ENCODE peak calls at places on chromosomes 4 and X, in seven cellular contexts. K is lung; L is CD8-positive, alpha-beta memory T cell; X is small intestine; M is neuronal stem cell; O is OCI-LY7; G is upper lobe of left lung. C is an unnamed sample. For H3K4me1, the result is how much of the 10 kb centered on the place peaks cover.

GRCh38 chr4:47525154-47525819 is 40.2 kb downstream of the ATP10D start:
- DNase-seq in K (no peak), M (no peak), G (no peak), L (no peak), X (no peak), O (no peak), C (no peak)

GRCh38 chrX:13691845-13692334 is 3.0 kb downstream of the RAB9A start:
- DNase-seq in K (no peak), X (no peak), M (no peak), L (no peak), G (no peak), O (peak), C (no peak)

GRCh38 chr4:6498511-6499240 is 26.3 kb upstream of the PPP2R2C start:
- DNase-seq in M (no peak), G (no peak), X (no peak), O (no peak), L (no peak), K (peak), C (no peak)

GRCh38 chr4:83757121-83757621 is 221.3 kb downstream of the GPAT3 start:
- DNase-seq in K (no peak), G (no peak), L (no peak), M (no peak), O (no peak), X (no peak), C (no peak)

GRCh38 chr4:138405439-138405838 is 163.3 kb upstream of the SLC7A11 start:
- DNase-seq in X (peak), K (no peak), O (no peak), L (no peak), G (no peak), M (no peak), C (no peak)

GRCh38 chrX:103663921-103664320 is 22.6 kb downstream of the MORF4L2 start:
- DNase-seq in M (no peak), O (no peak), K (no peak), G (no peak), L (no peak), X (no peak), C (no peak)

GRCh38 chr4:5892321-5893012 is 419 bp downstream of the CRMP1 start:
- DNase-seq in M (no peak), L (no peak), X (no peak), G (peak), K (no peak), O (no peak), C (no peak)

GRCh38 chrX:69469975-69470374 is 34.2 kb upstream of the NALF2 start:
- DNase-seq in G (no peak), O (no peak), K (no peak), M (no peak), L (no peak), X (no peak), C (no peak)

GRCh38 chr4:100290585-100290984 is 100.3 kb upstream of the DDIT4L start:
- DNase-seq in M (no peak), G (no peak), L (no peak), K (no peak), X (no peak), O (no peak), C (no peak)

GRCh38 chr4:33715996-33716395 is 2528.3 kb downstream of the ARAP2 start:
- DNase-seq in G (no peak), L (no peak), O (no peak), K (no peak), M (no peak), X (no peak), C (no peak)

GRCh38 chr4:57040510-57040909 is 61.8 kb downstream of the POLR2B start:
- DNase-seq in M (no peak), X (no peak), G (no peak), K (no peak), L (no peak), O (no peak), C (no peak)

GRCh38 chr4:60589425-60589824 is 610.7 kb upstream of the ADGRL3 start:
- DNase-seq in L (no peak), X (no peak), G (no peak), M (no peak), O (no peak), K (no peak), C (no peak)

GRCh38 chr4:98430708-98431403 is 169.7 kb downstream of the RAP1GDS1 start:
- DNase-seq in L (no peak), K (no peak), G (no peak), M (no peak), O (no peak), X (no peak), C (no peak)

GRCh38 chrX:2584659-2585470 is 84.1 kb upstream of the DHRSX start:
- DNase-seq in X (no peak), G (no peak), L (no peak), O (no peak), M (no peak), K (no peak), C (no peak)

GRCh38 chrX:154750301-154751120 is at the start of gene GAB3:
- DNase-seq in M (no peak), L (no peak), K (no peak), O (no peak), G (peak), X (peak), C (peak)

GRCh38 chrX:154751669-154752271 is 893 bp upstream of the GAB3 start:
- DNase-seq in G (no peak), O (no peak), M (no peak), L (no peak), X (no peak), K (no peak), C (no peak)

GRCh38 chrX:154751121-154751668 is 318 bp upstream of the GAB3 start:
- DNase-seq in X (no peak), O (no peak), L (peak), K (no peak), M (no peak), G (no peak), C (no peak)

GRCh38 chrX:154748712-154749339 is 2.1 kb downstream of the GAB3 start:
- DNase-seq in O (peak), G (no peak), X (peak), M (peak), L (peak), K (no peak), C (no peak)

GRCh38 chrX:154749856-154750255 is 1.0 kb downstream of the GAB3 start:
- DNase-seq in L (no peak), O (no peak), X (no peak), M (no peak), G (no peak), K (no peak), C (no peak)
- H3K4me1 ChIP-seq in L (under half), O (under half), X (under half), M (under half), G (under half), K (under half), C (under half)

GRCh38 chr4:173259310-173259709 is 74.8 kb downstream of the HMGB2 start:
- DNase-seq in G (no peak), O (no peak), M (no peak), X (no peak), K (no peak), L (no peak), C (no peak)

GRCh38 chr4:173256825-173257224 is 77.3 kb downstream of the HMGB2 start:
- DNase-seq in X (no peak), K (no peak), L (no peak), M (no peak), G (no peak), O (no peak), C (no peak)

GRCh38 chr4:173258866-173259265 is 75.3 kb downstream of the HMGB2 start:
- DNase-seq in X (no peak), L (no peak), G (no peak), K (no peak), O (peak), M (no peak), C (no peak)

GRCh38 chr4:173261052-173261451 is 73.1 kb downstream of the HMGB2 start:
- DNase-seq in K (no peak), L (no peak), M (no peak), O (no peak), G (no peak), X (no peak), C (no peak)

DNA sequence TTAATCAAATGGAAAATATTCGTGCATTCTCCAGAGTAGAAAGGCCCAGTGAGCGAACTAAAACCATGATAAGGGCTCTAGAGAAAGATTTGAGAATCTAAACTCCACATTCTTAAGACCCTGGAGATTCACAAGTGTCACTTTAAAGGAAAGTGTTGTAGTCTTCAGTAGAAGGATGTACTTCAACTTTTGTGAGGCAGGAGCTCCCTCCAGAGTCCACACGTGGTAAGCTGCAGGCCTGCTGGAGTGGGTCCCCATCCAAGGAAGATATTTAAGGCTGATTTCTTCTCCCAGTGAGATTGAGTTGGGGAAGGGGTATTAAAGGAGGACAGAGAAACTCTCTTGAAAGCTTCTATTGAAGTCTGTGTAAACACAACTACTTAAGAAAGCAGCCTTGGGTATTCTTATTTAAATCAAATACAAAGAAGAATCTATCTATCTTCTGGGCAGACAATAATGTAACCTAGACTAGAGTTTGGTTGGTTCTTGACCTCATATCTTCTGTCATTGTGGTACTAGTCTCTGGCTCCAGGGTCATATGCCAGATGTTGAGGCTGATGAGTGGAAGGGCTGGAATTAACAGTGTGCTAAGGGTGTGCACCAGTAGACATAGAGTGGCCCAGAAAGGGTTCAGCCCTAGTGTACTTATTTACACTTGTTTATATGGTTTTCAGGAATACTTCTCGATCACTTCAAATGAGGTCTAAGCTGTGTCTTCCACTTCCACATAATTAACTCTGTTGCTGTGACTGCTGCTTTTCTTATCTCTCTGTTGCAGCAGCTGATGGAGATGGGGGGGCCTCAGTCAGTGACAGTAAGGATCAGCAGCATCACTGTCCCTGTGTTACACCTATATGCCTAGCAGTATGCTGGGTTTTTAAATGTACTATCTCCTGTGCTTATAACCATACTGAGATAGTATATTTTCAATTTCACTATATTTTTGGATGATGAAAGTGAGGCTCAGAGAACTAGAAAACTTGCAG is 76.1 kb downstream of the HMGB2 start:
- DNase-seq in X (peak), G (no peak), K (peak), L (peak), M (peak), O (peak), C (peak)
- H3K4me1 ChIP-seq in X (under half), G (under half), K (under half), L (under half), M (under half), O (under half), C (under half)

DNA sequence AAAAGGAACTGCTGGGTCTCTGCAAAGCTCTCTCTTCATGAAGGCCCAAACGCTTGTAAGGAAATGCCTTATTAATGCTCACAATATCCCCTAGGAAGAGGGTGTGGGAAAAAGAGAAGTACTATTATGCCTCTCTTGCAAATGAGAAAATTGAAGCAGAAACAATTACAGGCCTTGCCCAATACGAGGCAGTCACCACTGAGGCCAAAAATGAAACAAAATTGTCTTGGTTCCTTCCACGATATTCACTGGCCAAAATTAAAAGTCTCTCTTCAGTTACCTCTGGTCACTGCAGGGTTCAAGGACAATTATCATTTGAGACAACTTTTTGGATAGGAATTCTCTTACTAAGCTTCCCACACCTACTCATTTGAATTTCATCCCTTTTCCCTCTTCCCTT is 3.1 kb downstream of the SCARB2 start:
- DNase-seq in M (no peak), K (no peak), O (no peak), X (no peak), G (no peak), L (no peak), C (no peak)
- H3K4me1 ChIP-seq in M (under half), K (under half), O (under half), X (under half), G (half or more), L (under half), C (under half)

DNA sequence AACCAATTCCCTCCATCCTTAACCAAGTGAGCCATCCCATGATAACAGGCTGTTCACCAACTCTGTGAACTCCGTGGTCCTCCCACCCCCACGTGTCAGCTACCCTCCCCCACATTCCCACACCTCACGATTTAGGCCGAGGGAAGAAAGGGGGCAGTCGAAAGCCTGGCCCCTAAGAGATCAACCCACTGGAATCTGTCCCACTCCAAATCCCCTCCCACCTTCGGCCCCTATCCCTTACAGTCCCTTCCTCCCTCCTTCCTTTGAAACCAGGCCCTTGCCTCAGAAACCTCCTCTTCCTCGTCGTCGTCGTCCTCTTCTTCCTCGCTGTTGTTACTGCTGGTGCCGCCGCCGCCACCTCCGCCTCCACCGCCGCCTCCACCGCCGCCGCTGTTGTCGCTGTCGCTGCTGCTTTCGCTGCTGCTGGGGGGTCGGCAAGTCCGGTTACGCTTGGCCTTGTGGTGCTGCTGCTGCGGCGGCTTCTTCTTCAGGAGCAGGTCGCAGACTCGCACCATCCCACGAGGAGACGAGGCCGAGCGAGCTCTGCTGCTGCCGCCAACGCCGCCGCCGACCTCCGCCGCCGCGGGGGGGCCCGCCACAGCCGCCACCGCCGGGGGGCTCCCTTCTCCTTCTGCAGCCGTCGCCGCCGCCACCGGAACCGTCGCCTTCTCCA is 467 bp downstream of the ANKRD17 start:
- DNase-seq in M (peak), X (no peak), L (peak), G (no peak), O (peak), K (peak), C (peak)
- H3K4me1 ChIP-seq in M (under half), X (under half), L (under half), G (under half), O (half or more), K (under half), C (under half)

GRCh38 chr4:155676430-155676825 is 9.8 kb downstream of the GUCY1A1 start:
- DNase-seq in M (peak), G (no peak), L (no peak), O (no peak), K (no peak), X (no peak), C (no peak)
- H3K4me1 ChIP-seq in M (under half), G (under half), L (under half), O (under half), K (under half), X (under half), C (under half)

C was measured in Caco-2.